ENCODE peak calls at places on chromosomes 5 and 9, in eight cellular contexts. P is stimulated activated CD4-positive, alpha-beta T cell treated with anti-CD3 and anti-CD28 coated beads, Interleukin-12 subunit alpha, Interleukin-12 subunit beta, amount 100 ng/mL, for 24 hours; D is stimulated activated CD8-positive, alpha-beta memory T cell treated with anti-CD3 and anti-CD28 coated beads, Interleukin-15, amount 100 ng/mL, for 24 hours; V is NCI-H1092 treated with DMSO at 0.1 percent for 48 hours; L is astrocyte of the spinal cord; X is mucosa of gallbladder; R is kidney tubule cell; A is activated CD4-positive, CD25-positive, alpha-beta regulatory T cell treated with anti-CD3 and anti-CD28 coated beads, Interleukin-2, amount 50 U/mL, for 72 hours. G is an unnamed sample.

GRCh38 chr5:74766348-74766886 is 500 bp downstream of the GFM2 start:
- DNase-seq in X (no peak), R (no peak), L (peak), D (no peak), P (no peak), V (peak), A (no peak), G (no peak)

GRCh38 chr5:14721990-14722656 is 57.6 kb downstream of the OTULIN start:
- DNase-seq in A (no peak), L (no peak), X (no peak), R (no peak), V (no peak), P (no peak), D (no peak), G (no peak)

GRCh38 chr9:129990269-129991005 is 52.6 kb downstream of the FNBP1 start:
- DNase-seq in D (no peak), P (no peak), A (no peak), L (no peak), R (no peak), X (no peak), V (no peak), G (no peak)

GRCh38 chr9:20981486-20981885 is 50.0 kb downstream of the HACD4 start:
- DNase-seq in V (no peak), X (peak), R (peak), L (peak), A (no peak), P (no peak), D (no peak), G (no peak)

GRCh38 chr5:13821366-13821765 is 123.1 kb downstream of the DNAH5 start:
- DNase-seq in D (no peak), P (no peak), L (no peak), R (peak), V (no peak), X (no peak), A (no peak), G (no peak)

GRCh38 chr9:84293001-84293798 is 47.4 kb downstream of the SLC28A3 start:
- DNase-seq in A (no peak), R (no peak), X (no peak), P (no peak), V (no peak), L (no peak), D (no peak), G (no peak)

GRCh38 chr5:19555436-19555835 is 432.6 kb downstream of the CDH18 start:
- DNase-seq in R (no peak), D (no peak), V (no peak), X (no peak), P (no peak), A (no peak), L (no peak), G (no peak)

GRCh38 chr5:17398439-17398838 is 99.6 kb upstream of the TAF11L2 start:
- DNase-seq in P (no peak), X (no peak), R (peak), V (no peak), L (peak), A (no peak), D (no peak), G (no peak)

GRCh38 chr9:14361074-14361473 is 47.1 kb upstream of the NFIB start:
- DNase-seq in A (no peak), V (no peak), P (no peak), D (no peak), R (no peak), X (no peak), L (no peak), G (no peak)

GRCh38 chr9:137383453-137384115 is 39.4 kb downstream of the EXD3 start:
- DNase-seq in R (no peak), D (no peak), A (no peak), V (peak), L (no peak), P (no peak), X (no peak), G (no peak)

GRCh38 chr5:10832421-10832820 is 71.4 kb upstream of the DAP start:
- DNase-seq in A (no peak), D (no peak), X (no peak), V (no peak), P (no peak), R (no peak), L (no peak), G (no peak)

G was measured in NK-92 treated with Interleukin-12 subunit alpha and Interleukin-12 subunit beta, amount 100 ng/mL, for 24 hours.